ENCODE peak calls at places on chromosomes 2 and 18, in five cellular contexts. S is cardiac septum; P is HEK293T; C is activated effector memory CD4-positive, alpha-beta T cell treated with anti-CD3 and anti-CD28 coated beads, Interleukin-2, amount 50 U/mL, for 16 hours; M is activated T-helper 1 cell treated with anti-CD3 and anti-CD28 coated beads, Interleukin-2, amount 50 U/mL, for 16 hours. G is an unnamed sample.

GRCh38 chr18:48882379-48882778 is 68.4 kb downstream of the SMAD7 start:
- DNase-seq in S (peak), P (no peak), C (peak), M (no peak), G (no peak)

GRCh38 chr18:52888014-52888413 is 548.0 kb downstream of the DCC start:
- DNase-seq in S (no peak), P (no peak), C (no peak), M (no peak), G (no peak)

GRCh38 chr2:32680937-32681336 is 53.1 kb downstream of the TTC27 start:
- DNase-seq in S (no peak), P (no peak), C (no peak), M (no peak), G (no peak)

GRCh38 chr2:223460774-223461211 is 141.4 kb downstream of the SCG2 start:
- DNase-seq in S (no peak), P (no peak), C (no peak), M (no peak), G (no peak)

GRCh38 chr2:30714811-30715709 is 92.2 kb downstream of the CAPN13 start:
- DNase-seq in S (no peak), P (no peak), C (peak), M (no peak), G (no peak)

GRCh38 chr2:28276076-28276618 is 116.5 kb upstream of the FOSL2 start:
- DNase-seq in S (no peak), P (no peak), C (peak), M (no peak), G (peak)

GRCh38 chr2:200985806-200986205 is 22.3 kb upstream of the ORC2 start:
- DNase-seq in S (no peak), P (no peak), C (no peak), M (no peak), G (peak)

GRCh38 chr2:176484838-176485237 is 215.6 kb downstream of the MTX2 start:
- DNase-seq in S (no peak), P (no peak), C (no peak), M (no peak), G (no peak)

GRCh38 chr2:241072151-241072550 is 29.9 kb downstream of the MTERF4 start:
- DNase-seq in S (no peak), P (no peak), C (no peak), M (no peak), G (no peak)

GRCh38 chr18:36308711-36309435 is 11.4 kb downstream of the FHOD3 start:
- DNase-seq in S (no peak), P (no peak), C (no peak), M (no peak), G (no peak)

GRCh38 chr18:45505497-45506206 is 109.6 kb upstream of the SLC14A2 start:
- DNase-seq in S (no peak), P (no peak), C (no peak), M (no peak), G (no peak)

GRCh38 chr2:174477772-174478171 is 9.1 kb downstream of the GPR155 start:
- DNase-seq in S (no peak), P (no peak), C (no peak), M (no peak), G (no peak)

GRCh38 chr2:237403024-237403882 is 10.7 kb downstream of the COL6A3 start:
- DNase-seq in S (no peak), P (no peak), C (no peak), M (no peak), G (peak)

GRCh38 chr2:208407667-208408066 is 1.1 kb downstream of the PTH2R start:
- DNase-seq in S (no peak), P (peak), C (no peak), M (no peak), G (no peak)

GRCh38 chr2:173943738-173944137 is 21.4 kb downstream of the SP3 start:
- DNase-seq in S (no peak), P (no peak), C (no peak), M (no peak), G (no peak)

GRCh38 chr2:74205586-74205985 is 7.2 kb downstream of the MTHFD2 start:
- DNase-seq in S (no peak), P (no peak), C (peak), M (no peak), G (no peak)

G was measured in AG09309.